ENCODE peak calls at places on chromosome X, in four cellular contexts. One of them, this sample, is unnamed.

GRCh38 chrX:119541188-119541587 is 24.0 kb downstream of the STEEP1 start:
- DNase-seq in Panc1: peak; percentile 33
- DNase-seq in HepG2: no peak
- DNase-seq in lung: no peak
- DNase-seq in this sample: no peak

GRCh38 chrX:123830309-123830708 is 29.5 kb upstream of the XIAP start:
- DNase-seq in lung: peak; percentile 36
- DNase-seq in HepG2: peak; percentile 91
- DNase-seq in Panc1: no peak
- DNase-seq in this sample: no peak

GRCh38 chrX:10135561-10136399 is 21.0 kb upstream of the CLCN4 start:
- DNase-seq in lung: no peak
- DNase-seq in HepG2: no peak
- DNase-seq in Panc1: no peak
- DNase-seq in this sample: no peak

GRCh38 chrX:111854778-111855490 is 21.0 kb upstream of the TRPC5OS start:
- DNase-seq in lung: no peak
- DNase-seq in Panc1: no peak
- DNase-seq in HepG2: no peak
- DNase-seq in this sample: no peak

GRCh38 chrX:134949271-134949670 is 41.5 kb upstream of the SMIM10 start:
- DNase-seq in HepG2: peak; percentile 69
- DNase-seq in lung: no peak
- DNase-seq in Panc1: no peak
- DNase-seq in this sample: no peak

GRCh38 chrX:34332336-34332735 is 200.2 kb upstream of the FAM47A start:
- DNase-seq in Panc1: no peak
- DNase-seq in HepG2: no peak
- DNase-seq in lung: no peak
- DNase-seq in this sample: no peak

GRCh38 chrX:42119076-42119475 is 195.7 kb upstream of the CASK start:
- DNase-seq in Panc1: no peak
- DNase-seq in lung: no peak
- DNase-seq in HepG2: peak; percentile 81
- DNase-seq in this sample: no peak

GRCh38 chrX:66110112-66110511 is 53.9 kb upstream of the HEPH start:
- DNase-seq in Panc1: no peak
- DNase-seq in lung: no peak
- DNase-seq in HepG2: no peak
- DNase-seq in this sample: no peak

GRCh38 chrX:109140463-109140862 is 341.4 kb downstream of the GUCY2F start:
- DNase-seq in HepG2: no peak
- DNase-seq in Panc1: no peak
- DNase-seq in lung: no peak
- DNase-seq in this sample: no peak

GRCh38 chrX:82218361-82218760 is 1016.5 kb downstream of the SH3BGRL start:
- DNase-seq in HepG2: peak; percentile 0
- DNase-seq in lung: no peak
- DNase-seq in Panc1: no peak
- DNase-seq in this sample: no peak

GRCh38 chrX:81195712-81196111 is 6.0 kb downstream of the HMGN5 start:
- DNase-seq in lung: peak; percentile 68
- DNase-seq in HepG2: peak; percentile 27
- DNase-seq in Panc1: no peak
- DNase-seq in this sample: no peak

GRCh38 chrX:143781103-143781502 is 60.6 kb upstream of the SPANXN2 start:
- DNase-seq in Panc1: no peak
- DNase-seq in lung: no peak
- DNase-seq in HepG2: no peak
- DNase-seq in this sample: no peak

GRCh38 chrX:39176105-39176504 is 374.8 kb downstream of the MID1IP1 start:
- DNase-seq in Panc1: no peak
- DNase-seq in HepG2: no peak
- DNase-seq in lung: no peak
- DNase-seq in this sample: no peak

GRCh38 chrX:129706395-129707072 is 32.2 kb upstream of the XPNPEP2 start:
- DNase-seq in Panc1: no peak
- DNase-seq in lung: no peak
- DNase-seq in HepG2: no peak
- DNase-seq in this sample: peak; percentile 38

GRCh38 chrX:63657821-63658220 is 127.2 kb downstream of the ARHGEF9 start:
- DNase-seq in Panc1: no peak
- DNase-seq in lung: peak; percentile 53
- DNase-seq in HepG2: no peak
- DNase-seq in this sample: no peak

GRCh38 chrX:16739574-16739973 is 20.2 kb downstream of the SYAP1 start:
- DNase-seq in HepG2: peak; percentile 69
- DNase-seq in Panc1: no peak
- DNase-seq in lung: no peak
- DNase-seq in this sample: no peak

GRCh38 chrX:76920621-76921020 is 493.1 kb downstream of the MAGEE1 start:
- DNase-seq in lung: no peak
- DNase-seq in HepG2: no peak
- DNase-seq in Panc1: no peak
- DNase-seq in this sample: no peak

GRCh38 chrX:137916090-137916746 is 350.3 kb downstream of the ZIC3 start:
- DNase-seq in HepG2: no peak
- DNase-seq in lung: no peak
- DNase-seq in Panc1: no peak
- DNase-seq in this sample: no peak

GRCh38 chrX:97199501-97199900 is 315.8 kb downstream of the RPA4 start:
- DNase-seq in HepG2: no peak
- DNase-seq in lung: no peak
- DNase-seq in Panc1: no peak
- DNase-seq in this sample: no peak

GRCh38 chrX:39174761-39175417 is 373.6 kb downstream of the MID1IP1 start:
- DNase-seq in Panc1: no peak
- DNase-seq in lung: no peak
- DNase-seq in HepG2: no peak
- DNase-seq in this sample: peak; percentile 30

GRCh38 chrX:9492901-9493300 is 28.0 kb downstream of the TBL1X start:
- DNase-seq in lung: no peak
- DNase-seq in HepG2: no peak
- DNase-seq in Panc1: no peak
- DNase-seq in this sample: no peak

GRCh38 chrX:44903107-44903506 is 30.1 kb downstream of the KDM6A start:
- DNase-seq in HepG2: peak; percentile 50
- DNase-seq in Panc1: peak; percentile 65
- DNase-seq in lung: no peak
- DNase-seq in this sample: no peak

GRCh38 chrX:109848451-109849050 is 115.5 kb upstream of the ACSL4 start:
- DNase-seq in Panc1: no peak
- DNase-seq in lung: no peak
- DNase-seq in HepG2: peak; percentile 66
- DNase-seq in this sample: no peak

GRCh38 chrX:137034508-137034872 is 695 bp upstream of the GPR101 start:
- DNase-seq in lung: no peak
- DNase-seq in HepG2: no peak
- DNase-seq in Panc1: no peak
- DNase-seq in this sample: no peak

GRCh38 chrX:39309721-39310152 is 508.5 kb downstream of the MID1IP1 start:
- DNase-seq in Panc1: no peak
- DNase-seq in HepG2: no peak
- DNase-seq in lung: no peak
- DNase-seq in this sample: no peak

GRCh38 chrX:38166478-38167083 is 54.1 kb downstream of the SRPX start:
- DNase-seq in lung: no peak
- DNase-seq in HepG2: peak; percentile 1
- DNase-seq in Panc1: no peak
- DNase-seq in this sample: no peak

GRCh38 chrX:150731795-150732194 is 38.6 kb downstream of the MTMR1 start:
- DNase-seq in Panc1: no peak
- DNase-seq in HepG2: no peak
- DNase-seq in lung: no peak
- DNase-seq in this sample: no peak
- H3K27ac ChIP-seq in Panc1: no peak overlapping the region
- H3K27ac ChIP-seq in HepG2: no peak overlapping the region
- H3K27ac ChIP-seq in lung: no peak overlapping the region
- H3K27ac ChIP-seq in this sample: no peak overlapping the region

GRCh38 chrX:104647084-104647483 is 81.1 kb downstream of the IL1RAPL2 start:
- DNase-seq in Panc1: no peak
- DNase-seq in lung: no peak
- DNase-seq in HepG2: no peak
- DNase-seq in this sample: no peak

DNA sequence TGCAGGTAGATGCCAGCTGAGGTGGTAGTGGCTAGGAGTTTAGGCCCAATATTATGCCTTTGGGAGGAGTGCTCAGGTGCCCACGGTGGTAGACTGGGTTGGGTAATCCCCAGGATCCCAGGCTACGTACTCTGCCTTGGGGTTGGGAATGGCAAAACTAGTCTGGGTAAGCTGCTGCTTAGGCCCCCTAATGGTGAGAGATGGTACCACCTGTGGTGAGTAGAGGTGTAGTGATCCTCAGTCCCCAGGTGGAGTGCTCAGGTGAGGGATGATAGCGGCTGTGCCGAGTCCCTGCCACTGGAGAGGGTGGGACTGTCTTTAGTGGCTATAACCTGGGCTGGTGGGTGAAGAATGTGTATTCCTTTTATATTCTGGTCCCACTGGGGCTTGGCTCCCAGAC is 75.2 kb downstream of the IL1RAPL2 start:
- DNase-seq in Panc1: no peak
- DNase-seq in HepG2: no peak
- DNase-seq in lung: no peak
- DNase-seq in this sample: no peak
- TF ChIP-seq CTCF in Panc1: no peak
- TF ChIP-seq CTCF in HepG2: no peak
- TF ChIP-seq CTCF in lung: no peak
- TF ChIP-seq CTCF in this sample: no peak

GRCh38 chrX:118350221-118350620 is 4.3 kb downstream of the WDR44 start:
- DNase-seq in Panc1: no peak
- DNase-seq in HepG2: no peak
- DNase-seq in lung: no peak
- DNase-seq in this sample: no peak

GRCh38 chrX:118348186-118348810 is 2.4 kb downstream of the WDR44 start:
- DNase-seq in HepG2: no peak
- DNase-seq in lung: no peak
- DNase-seq in Panc1: no peak
- DNase-seq in this sample: no peak

GRCh38 chrX:118349188-118349587 is 3.3 kb downstream of the WDR44 start:
- DNase-seq in Panc1: no peak
- DNase-seq in lung: no peak
- DNase-seq in HepG2: no peak
- DNase-seq in this sample: no peak

GRCh38 chrX:118352566-118352965 is 6.7 kb downstream of the WDR44 start:
- DNase-seq in Panc1: no peak
- DNase-seq in lung: no peak
- DNase-seq in HepG2: no peak
- DNase-seq in this sample: no peak

DNA sequence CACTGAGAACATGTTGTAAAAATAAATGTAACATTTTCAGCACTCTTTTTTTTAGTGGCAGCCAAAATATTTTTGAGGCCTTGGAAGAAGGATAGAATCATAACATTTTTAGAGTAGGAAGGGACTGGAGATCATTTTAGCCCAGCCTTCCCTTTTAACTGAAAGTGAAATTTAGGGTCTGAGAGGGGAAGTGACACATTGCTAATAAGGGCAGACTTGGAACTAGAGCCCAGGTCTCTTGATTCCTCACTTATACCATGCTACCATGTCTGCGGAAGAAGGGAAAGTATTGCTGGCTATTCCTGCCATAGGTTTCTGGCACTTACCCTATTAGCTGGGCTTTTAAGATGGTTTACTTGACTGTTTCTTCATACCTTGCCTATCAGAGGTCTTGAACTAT is 4.8 kb downstream of the WDR44 start:
- DNase-seq in HepG2: no peak
- DNase-seq in Panc1: no peak
- DNase-seq in lung: no peak
- DNase-seq in this sample: no peak
- H3K27ac ChIP-seq in HepG2: no peak overlapping the region
- H3K27ac ChIP-seq in Panc1: peak overlapping the region; percentile 29
- H3K27ac ChIP-seq in lung: peak overlapping the region; percentile 21
- H3K27ac ChIP-seq in this sample: no peak overlapping the region

DNA sequence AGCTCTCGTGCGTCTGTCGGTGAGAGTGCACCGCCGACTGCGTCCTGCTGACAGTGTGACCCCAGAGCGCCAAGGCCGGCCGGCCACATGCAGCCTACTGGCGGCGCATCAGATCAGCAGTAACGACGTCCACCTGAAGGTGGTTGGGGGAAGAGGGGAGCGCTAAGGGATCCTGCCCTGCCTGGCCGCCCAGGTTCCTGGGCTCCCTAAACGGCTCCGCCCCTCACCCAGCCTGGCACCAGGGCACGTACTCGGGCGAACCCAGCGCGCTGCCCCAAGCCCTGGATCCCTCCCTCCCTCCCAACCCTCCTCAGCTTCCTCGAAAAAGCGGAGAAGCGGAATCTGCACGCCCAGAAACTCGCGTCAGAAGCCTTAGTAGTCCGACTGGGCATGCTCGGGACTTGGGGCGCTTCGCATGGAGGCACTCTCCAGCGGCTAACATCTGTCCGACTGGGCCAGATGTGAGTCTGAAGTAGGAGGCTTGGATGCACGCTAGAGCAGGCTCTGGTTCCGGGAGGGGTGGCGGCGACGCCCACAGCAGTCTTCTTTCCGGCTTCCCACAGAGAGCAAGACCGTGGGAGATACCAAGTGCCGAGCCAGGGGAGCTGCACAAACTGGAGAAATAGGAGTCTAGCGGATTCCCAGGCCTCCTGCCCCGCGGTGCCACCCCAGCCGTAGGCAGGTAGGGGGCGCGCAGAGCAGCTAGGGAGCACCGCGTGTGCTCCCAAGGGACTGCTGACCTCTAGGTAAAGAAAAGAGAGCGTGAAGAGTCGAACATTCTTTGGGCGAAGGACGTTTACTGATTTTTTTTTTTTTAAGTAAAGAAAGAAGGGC is 114.4 kb upstream of the TEX13C start:
- DNase-seq in Panc1: no peak
- DNase-seq in HepG2: no peak
- DNase-seq in lung: peak; percentile 34
- DNase-seq in this sample: peak; percentile 24
- TF ChIP-seq CTCF in Panc1: peak; percentile 27
- TF ChIP-seq CTCF in HepG2: no peak
- TF ChIP-seq CTCF in lung: no peak
- TF ChIP-seq CTCF in this sample: no peak

DNA sequence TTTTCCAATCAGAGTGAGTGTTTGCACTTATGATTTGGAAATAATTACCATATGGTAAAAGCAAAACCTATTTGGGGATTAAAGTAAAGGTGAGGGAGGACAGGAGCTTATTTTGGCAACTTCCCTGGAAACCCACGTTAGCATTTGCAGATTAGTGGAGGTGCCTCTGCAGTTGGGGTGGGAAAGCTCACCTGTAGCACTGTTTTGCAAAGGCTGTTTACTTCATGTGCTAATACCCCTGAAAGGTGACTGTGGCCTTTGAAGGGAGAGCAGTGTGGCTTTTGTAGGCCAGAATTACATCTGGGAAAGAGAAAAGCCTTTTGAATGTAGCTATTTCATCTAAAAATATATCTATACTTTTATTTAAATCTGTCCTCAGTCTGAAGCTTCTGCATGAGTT is 9.4 kb downstream of the SUPT20HL1 start:
- DNase-seq in HepG2: no peak
- DNase-seq in lung: no peak
- DNase-seq in Panc1: no peak
- DNase-seq in this sample: no peak
- H3K27ac ChIP-seq in HepG2: no peak overlapping the region
- H3K27ac ChIP-seq in lung: no peak overlapping the region
- H3K27ac ChIP-seq in Panc1: no peak overlapping the region
- H3K27ac ChIP-seq in this sample: no peak overlapping the region

This sample was measured in pancreas.